ENCODE peak calls at places on chromosome 21, in nine cellular contexts. F, B, E, G, C, W, S, R and T are unnamed samples.
A peak's percentile ranks its signal among the peaks of the same experiment; 100 is the strongest.

GRCh38 chr21:43681650-43682049 is 22.3 kb downstream of the RRP1B start:
- DNase-seq in G (no peak), C (no peak), F (no peak), B (no peak), E (peak; percentile 15), R (no peak), S (no peak), W (no peak), T (no peak)

GRCh38 chr21:15557925-15558324 is 171.9 kb upstream of the USP25 start:
- DNase-seq in E (no peak), W (no peak), G (no peak), R (peak; percentile 25), F (no peak), C (no peak), S (no peak), B (no peak), T (no peak)

GRCh38 chr21:15121097-15121654 is 56.4 kb upstream of the NRIP1 start:
- DNase-seq in W (no peak), C (no peak), G (no peak), F (no peak), B (no peak), E (no peak), S (no peak), R (no peak), T (no peak)

GRCh38 chr21:41719691-41720090 is 47.2 kb downstream of the RIPK4 start:
- DNase-seq in F (no peak), R (no peak), S (no peak), G (no peak), B (no peak), W (no peak), E (no peak), C (no peak), T (no peak)

GRCh38 chr21:14273736-14274538 is 58.0 kb downstream of the RBM11 start:
- DNase-seq in F (no peak), R (peak; percentile 33), B (peak; percentile 94), E (no peak), C (peak; percentile 64), S (peak; percentile 4), G (no peak), W (peak; percentile 77), T (no peak)

GRCh38 chr21:17848228-17848627 is 29.1 kb upstream of the C21orf91 start:
- DNase-seq in S (no peak), C (no peak), W (peak; percentile 15), B (peak; percentile 58), R (no peak), G (peak; percentile 20), F (no peak), E (peak; percentile 97), T (peak; percentile 88)

GRCh38 chr21:41431788-41432548 is 5.9 kb downstream of the MX1 start:
- DNase-seq in W (peak; percentile 11), S (no peak), E (no peak), G (no peak), C (no peak), B (peak; percentile 87), R (no peak), F (no peak), T (no peak)

GRCh38 chr21:15823486-15824150 is 93.8 kb downstream of the USP25 start:
- DNase-seq in E (no peak), W (no peak), G (no peak), S (no peak), C (no peak), B (no peak), F (no peak), R (no peak), T (no peak)

GRCh38 chr21:29018540-29018939 is 609 bp downstream of the RWDD2B start:
- DNase-seq in G (no peak), C (no peak), F (no peak), W (no peak), E (peak; percentile 45), S (no peak), B (no peak), R (peak; percentile 29), T (peak; percentile 49)

GRCh38 chr21:43331962-43332458 is 94.9 kb downstream of the SIK1 start:
- DNase-seq in W (peak; percentile 54), E (peak; percentile 91), R (no peak), B (no peak), S (peak; percentile 80), G (no peak), C (no peak), F (no peak), T (peak; percentile 93)

GRCh38 chr21:28834335-28835238 is 158.1 kb downstream of the LTN1 start:
- DNase-seq in B (no peak), R (no peak), E (no peak), C (no peak), S (no peak), F (no peak), G (no peak), W (no peak), T (no peak)

GRCh38 chr21:40719615-40720014 is 127.3 kb downstream of the DSCAM start:
- DNase-seq in R (no peak), B (no peak), F (no peak), W (no peak), E (no peak), C (no peak), G (no peak), S (no peak), T (no peak)

GRCh38 chr21:42527489-42528158 is 14.0 kb downstream of the SLC37A1 start:
- DNase-seq in E (no peak), W (no peak), S (no peak), F (no peak), B (peak; percentile 69), R (no peak), G (no peak), C (peak; percentile 35), T (no peak)

GRCh38 chr21:15638856-15639549 is 90.8 kb upstream of the USP25 start:
- DNase-seq in F (no peak), W (no peak), E (peak; percentile 50), R (no peak), S (peak; percentile 89), G (peak; percentile 50), B (no peak), C (no peak), T (peak; percentile 76)

GRCh38 chr21:42530167-42530518 is 16.5 kb downstream of the SLC37A1 start:
- DNase-seq in W (no peak), E (no peak), G (no peak), F (no peak), C (peak; percentile 7), S (no peak), R (no peak), B (peak; percentile 47), T (no peak)

GRCh38 chr21:17482928-17483327 is 29.9 kb upstream of the CXADR start:
- DNase-seq in C (no peak), R (no peak), G (no peak), B (no peak), W (no peak), E (no peak), S (no peak), F (no peak), T (no peak)

GRCh38 chr21:16842716-16843115 is 670.1 kb upstream of the CXADR start:
- DNase-seq in S (no peak), B (no peak), F (no peak), W (no peak), C (no peak), G (no peak), R (no peak), E (peak; percentile 11), T (no peak)

GRCh38 chr21:46080171-46081021 is 17.5 kb upstream of the COL6A2 start:
- DNase-seq in C (peak; percentile 69), R (peak; percentile 14), S (no peak), F (no peak), G (peak; percentile 45), E (no peak), W (peak; percentile 51), B (peak; percentile 39), T (peak; percentile 54)

GRCh38 chr21:32569261-32570230 is 15.8 kb downstream of the TCP10L start:
- DNase-seq in G (peak; percentile 84), W (peak; percentile 91), F (no peak), B (peak; percentile 92), E (peak; percentile 80), R (peak; percentile 83), C (peak; percentile 86), S (peak; percentile 81), T (peak; percentile 82)
- H3K27ac ChIP-seq in G (peak overlapping the region; percentile 92), W (peak overlapping the region; percentile 77), F (peak overlapping the region; percentile 90), B (peak overlapping the region; percentile 71), E (peak overlapping the region; percentile 66), R (peak overlapping the region; percentile 42), C (peak overlapping the region; percentile 69), S (peak overlapping the region; percentile 84), T (peak overlapping the region; percentile 48)

DNA sequence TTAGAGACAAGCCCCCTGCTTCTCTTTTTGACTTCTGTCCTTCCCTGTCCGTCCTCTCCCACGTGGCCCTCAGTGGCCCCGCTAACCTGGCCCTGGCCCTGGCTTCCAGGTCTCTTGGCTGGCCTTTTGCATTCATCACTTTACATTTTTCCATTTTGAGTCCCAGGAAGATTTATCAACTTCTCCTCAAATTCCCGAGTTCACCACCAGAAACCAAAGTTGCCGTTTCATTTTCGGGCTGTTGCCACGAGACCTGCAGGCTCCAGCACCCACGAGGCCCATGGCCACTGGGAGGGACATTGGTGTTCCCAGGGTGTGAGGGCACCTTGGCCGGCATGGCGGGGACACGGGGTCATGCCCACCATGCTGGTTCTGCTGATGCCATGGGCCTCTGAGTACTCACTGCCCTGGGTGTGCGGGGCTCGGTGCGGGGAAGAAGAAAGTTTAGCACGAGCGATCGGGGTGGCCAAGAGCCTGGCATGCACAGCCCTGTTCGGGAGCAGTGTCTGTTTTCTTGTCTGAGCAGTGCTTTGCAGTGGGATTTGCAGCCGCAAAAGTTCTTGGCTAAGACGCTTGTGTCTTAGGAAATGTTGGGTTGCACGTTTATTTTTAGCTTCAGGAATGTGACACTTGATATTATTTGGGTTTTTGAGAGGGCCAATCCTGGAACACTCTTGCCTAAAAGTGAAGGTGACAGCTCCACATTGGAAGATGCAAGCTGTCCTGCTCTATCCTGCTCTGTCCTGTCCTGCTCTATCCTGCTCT is 40.4 kb upstream of the ADARB1 start:
- DNase-seq in B (no peak), W (peak; percentile 34), E (no peak), R (no peak), S (no peak), F (no peak), G (peak; percentile 15), C (peak; percentile 82), T (peak; percentile 89)
- H3K4me1 ChIP-seq in B (no peaks in the 10 kb centered on the region), W (peaks cover 27% of the 10 kb centered on the region), E (peaks cover 15% of the 10 kb centered on the region), R (no peaks in the 10 kb centered on the region), S (no peaks in the 10 kb centered on the region), F (peaks cover 51% of the 10 kb centered on the region), G (no peaks in the 10 kb centered on the region), C (peaks cover 48% of the 10 kb centered on the region), T (peaks cover 29% of the 10 kb centered on the region)

GRCh38 chr21:37582613-37583012 is 216.0 kb downstream of the DYRK1A start:
- DNase-seq in W (peak; percentile 69), E (peak; percentile 54), F (no peak), R (peak; percentile 77), B (no peak), G (peak; percentile 27), S (peak; percentile 12), C (no peak), T (peak; percentile 60)
- TF ChIP-seq CTCF in W (peak; percentile 40), E (peak; percentile 77), F (peak; percentile 6), R (peak; percentile 93), B (peak; percentile 40), G (peak; percentile 67), S (peak; percentile 52), C (no peak), T (peak; percentile 84)

DNA sequence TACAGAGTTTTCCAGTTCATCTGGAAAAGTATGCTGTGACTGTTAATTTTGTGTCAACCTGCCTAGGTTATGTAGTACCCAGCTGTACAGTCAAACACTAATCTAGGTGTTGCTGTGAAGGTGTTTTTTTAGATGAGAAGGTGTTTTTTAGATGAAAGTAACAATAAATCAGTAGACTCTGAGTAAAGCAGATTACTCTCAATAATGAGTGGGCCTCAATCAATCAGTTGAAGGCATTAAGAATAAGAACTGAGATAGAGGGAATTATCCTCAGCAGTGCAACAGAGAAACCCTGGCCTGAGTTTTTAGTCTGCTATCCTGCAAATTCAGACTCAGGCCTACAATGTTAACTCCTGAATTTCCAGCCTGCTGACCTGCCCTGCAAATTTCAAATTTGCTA is 33.5 kb downstream of the SCAF4 start:
- DNase-seq in E (no peak), S (no peak), G (no peak), W (no peak), F (no peak), B (no peak), R (no peak), C (no peak), T (no peak)
- H3K27ac ChIP-seq in E (no peak overlapping the region), S (no peak overlapping the region), G (no peak overlapping the region), W (no peak overlapping the region), F (no peak overlapping the region), B (no peak overlapping the region), R (no peak overlapping the region), C (no peak overlapping the region), T (no peak overlapping the region)